ENCODE peak calls at places on chromosomes 6 and 20, in ten cellular contexts. One of them, this sample, is unnamed.

GRCh38 chr6:35449287-35449881 is 2.8 kb upstream of the FANCE start:
- DNase-seq in sigmoid colon: no peak
- DNase-seq in spleen: no peak
- DNase-seq in HepG2: peak; percentile 80
- DNase-seq in transverse colon: no peak
- DNase-seq in Panc1: no peak
- DNase-seq in GM12878: no peak
- DNase-seq in K562: peak; percentile 87
- DNase-seq in SK-N-SH: peak; percentile 85
- DNase-seq in breast epithelium: no peak
- DNase-seq in this sample: no peak

GRCh38 chr6:138809677-138810076 is 13.8 kb downstream of the ECT2L start:
- DNase-seq in sigmoid colon: no peak
- DNase-seq in spleen: no peak
- DNase-seq in HepG2: no peak
- DNase-seq in transverse colon: no peak
- DNase-seq in Panc1: no peak
- DNase-seq in GM12878: no peak
- DNase-seq in K562: no peak
- DNase-seq in SK-N-SH: no peak
- DNase-seq in breast epithelium: no peak
- DNase-seq in this sample: no peak

GRCh38 chr6:149318581-149319286 is 1.2 kb downstream of the TAB2 start:
- DNase-seq in sigmoid colon: no peak
- DNase-seq in spleen: no peak
- DNase-seq in HepG2: peak; percentile 21
- DNase-seq in transverse colon: peak; percentile 24
- DNase-seq in Panc1: no peak
- DNase-seq in GM12878: no peak
- DNase-seq in K562: no peak
- DNase-seq in SK-N-SH: peak; percentile 9
- DNase-seq in breast epithelium: no peak
- DNase-seq in this sample: no peak

GRCh38 chr6:15977050-15977449 is 151.8 kb upstream of the MYLIP start:
- DNase-seq in sigmoid colon: no peak
- DNase-seq in spleen: no peak
- DNase-seq in HepG2: peak; percentile 33
- DNase-seq in transverse colon: no peak
- DNase-seq in Panc1: no peak
- DNase-seq in GM12878: no peak
- DNase-seq in K562: peak; percentile 67
- DNase-seq in SK-N-SH: no peak
- DNase-seq in breast epithelium: no peak
- DNase-seq in this sample: no peak

GRCh38 chr6:12761376-12762115 is 45.0 kb downstream of the PHACTR1 start:
- DNase-seq in sigmoid colon: no peak
- DNase-seq in spleen: no peak
- DNase-seq in HepG2: no peak
- DNase-seq in transverse colon: no peak
- DNase-seq in Panc1: no peak
- DNase-seq in GM12878: no peak
- DNase-seq in K562: no peak
- DNase-seq in SK-N-SH: no peak
- DNase-seq in breast epithelium: no peak
- DNase-seq in this sample: no peak

GRCh38 chr6:125019873-125020272 is 57.6 kb downstream of the RNF217 start:
- DNase-seq in sigmoid colon: no peak
- DNase-seq in spleen: no peak
- DNase-seq in HepG2: no peak
- DNase-seq in transverse colon: no peak
- DNase-seq in Panc1: no peak
- DNase-seq in GM12878: no peak
- DNase-seq in K562: no peak
- DNase-seq in SK-N-SH: no peak
- DNase-seq in breast epithelium: no peak
- DNase-seq in this sample: no peak

GRCh38 chr20:59643616-59644061 is 39.3 kb downstream of the PHACTR3 start:
- DNase-seq in sigmoid colon: peak; percentile 35
- DNase-seq in spleen: peak; percentile 40
- DNase-seq in HepG2: no peak
- DNase-seq in transverse colon: no peak
- DNase-seq in Panc1: no peak
- DNase-seq in GM12878: no peak
- DNase-seq in K562: no peak
- DNase-seq in SK-N-SH: no peak
- DNase-seq in breast epithelium: no peak
- DNase-seq in this sample: peak; percentile 89

GRCh38 chr6:123009101-123009500 is 13.1 kb downstream of the CLVS2 start:
- DNase-seq in sigmoid colon: no peak
- DNase-seq in spleen: no peak
- DNase-seq in HepG2: no peak
- DNase-seq in transverse colon: no peak
- DNase-seq in Panc1: no peak
- DNase-seq in GM12878: no peak
- DNase-seq in K562: no peak
- DNase-seq in SK-N-SH: no peak
- DNase-seq in breast epithelium: no peak
- DNase-seq in this sample: no peak

GRCh38 chr6:110067837-110068591 is 89.9 kb downstream of the GPR6 start:
- DNase-seq in sigmoid colon: no peak
- DNase-seq in spleen: no peak
- DNase-seq in HepG2: no peak
- DNase-seq in transverse colon: no peak
- DNase-seq in Panc1: no peak
- DNase-seq in GM12878: no peak
- DNase-seq in K562: no peak
- DNase-seq in SK-N-SH: no peak
- DNase-seq in breast epithelium: no peak
- DNase-seq in this sample: peak; percentile 31

GRCh38 chr20:41138527-41139226 is 1.3 kb downstream of the PLCG1 start:
- DNase-seq in sigmoid colon: no peak
- DNase-seq in spleen: no peak
- DNase-seq in HepG2: peak; percentile 40
- DNase-seq in transverse colon: peak; percentile 31
- DNase-seq in Panc1: no peak
- DNase-seq in GM12878: no peak
- DNase-seq in K562: no peak
- DNase-seq in SK-N-SH: peak; percentile 34
- DNase-seq in breast epithelium: no peak
- DNase-seq in this sample: no peak

GRCh38 chr6:141988954-141989705 is 143.6 kb upstream of the GJE1 start:
- DNase-seq in sigmoid colon: no peak
- DNase-seq in spleen: no peak
- DNase-seq in HepG2: peak; percentile 65
- DNase-seq in transverse colon: no peak
- DNase-seq in Panc1: peak; percentile 69
- DNase-seq in GM12878: no peak
- DNase-seq in K562: peak; percentile 36
- DNase-seq in SK-N-SH: peak; percentile 27
- DNase-seq in breast epithelium: no peak
- DNase-seq in this sample: no peak

GRCh38 chr6:157162756-157163433 is 160.4 kb downstream of the TMEM242 start:
- DNase-seq in sigmoid colon: no peak
- DNase-seq in spleen: no peak
- DNase-seq in HepG2: no peak
- DNase-seq in transverse colon: no peak
- DNase-seq in Panc1: no peak
- DNase-seq in GM12878: no peak
- DNase-seq in K562: no peak
- DNase-seq in SK-N-SH: no peak
- DNase-seq in breast epithelium: no peak
- DNase-seq in this sample: no peak

GRCh38 chr6:42140051-42140450 is 2.4 kb downstream of the C6orf132 start:
- DNase-seq in sigmoid colon: no peak
- DNase-seq in spleen: peak; percentile 78
- DNase-seq in HepG2: no peak
- DNase-seq in transverse colon: peak; percentile 86
- DNase-seq in Panc1: no peak
- DNase-seq in GM12878: no peak
- DNase-seq in K562: no peak
- DNase-seq in SK-N-SH: no peak
- DNase-seq in breast epithelium: no peak
- DNase-seq in this sample: no peak

DNA sequence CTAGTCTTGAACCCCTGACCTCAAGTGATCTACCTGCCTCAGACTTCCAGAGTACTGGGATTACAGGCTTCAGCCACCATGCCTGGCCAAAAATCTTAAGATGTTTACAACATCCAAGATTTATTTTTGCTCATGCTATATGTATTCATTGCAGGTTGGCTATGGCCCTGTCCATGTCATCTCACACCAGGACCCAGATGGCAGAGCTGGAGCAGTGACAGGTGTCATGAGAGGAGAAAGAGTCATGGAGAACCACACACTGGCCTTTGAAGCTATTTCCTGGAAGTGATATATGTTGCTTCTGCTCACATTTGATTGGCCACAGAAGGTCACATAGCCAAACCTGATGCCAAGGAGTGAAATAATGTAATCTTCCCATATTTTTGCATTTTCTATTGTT is 13.8 kb upstream of the DDR1 start:
- DNase-seq in sigmoid colon: no peak
- DNase-seq in spleen: no peak
- DNase-seq in HepG2: no peak
- DNase-seq in transverse colon: no peak
- DNase-seq in Panc1: no peak
- DNase-seq in GM12878: no peak
- DNase-seq in K562: peak; percentile 3
- DNase-seq in SK-N-SH: no peak
- DNase-seq in breast epithelium: no peak
- DNase-seq in this sample: no peak
- H3K9me3 ChIP-seq in sigmoid colon: no peaks in the 10 kb centered on the region
- H3K9me3 ChIP-seq in spleen: peaks cover 6% of the 10 kb centered on the region
- H3K9me3 ChIP-seq in HepG2: peaks cover 16% of the 10 kb centered on the region
- H3K9me3 ChIP-seq in transverse colon: peaks cover 14% of the 10 kb centered on the region
- H3K9me3 ChIP-seq in Panc1: no peaks in the 10 kb centered on the region
- H3K9me3 ChIP-seq in GM12878: peaks cover 10% of the 10 kb centered on the region
- H3K9me3 ChIP-seq in K562: peaks cover 24% of the 10 kb centered on the region
- H3K9me3 ChIP-seq in SK-N-SH: peaks cover 6% of the 10 kb centered on the region
- H3K9me3 ChIP-seq in breast epithelium: peaks cover 14% of the 10 kb centered on the region
- H3K9me3 ChIP-seq in this sample: peaks cover 19% of the 10 kb centered on the region

GRCh38 chr6:17393335-17394191 is at the start of gene CAP2:
- DNase-seq in sigmoid colon: peak; percentile 93
- DNase-seq in spleen: no peak
- DNase-seq in HepG2: peak; percentile 65
- DNase-seq in transverse colon: peak; percentile 62
- DNase-seq in Panc1: no peak
- DNase-seq in GM12878: no peak
- DNase-seq in K562: no peak
- DNase-seq in SK-N-SH: peak; percentile 80
- DNase-seq in breast epithelium: peak; percentile 38
- DNase-seq in this sample: no peak
- TF ChIP-seq POLR2AphosphoS5 in sigmoid colon: peak; percentile 82
- TF ChIP-seq POLR2AphosphoS5 in spleen: no peak
- TF ChIP-seq POLR2AphosphoS5 in HepG2: peak; percentile 56
- TF ChIP-seq POLR2AphosphoS5 in transverse colon: peak; percentile 56
- TF ChIP-seq POLR2AphosphoS5 in Panc1: no peak
- TF ChIP-seq POLR2AphosphoS5 in GM12878: no peak
- TF ChIP-seq POLR2AphosphoS5 in K562: no peak
- TF ChIP-seq POLR2AphosphoS5 in SK-N-SH: no peak
- TF ChIP-seq POLR2AphosphoS5 in breast epithelium: no peak
- TF ChIP-seq POLR2AphosphoS5 in this sample: peak; percentile 73

DNA sequence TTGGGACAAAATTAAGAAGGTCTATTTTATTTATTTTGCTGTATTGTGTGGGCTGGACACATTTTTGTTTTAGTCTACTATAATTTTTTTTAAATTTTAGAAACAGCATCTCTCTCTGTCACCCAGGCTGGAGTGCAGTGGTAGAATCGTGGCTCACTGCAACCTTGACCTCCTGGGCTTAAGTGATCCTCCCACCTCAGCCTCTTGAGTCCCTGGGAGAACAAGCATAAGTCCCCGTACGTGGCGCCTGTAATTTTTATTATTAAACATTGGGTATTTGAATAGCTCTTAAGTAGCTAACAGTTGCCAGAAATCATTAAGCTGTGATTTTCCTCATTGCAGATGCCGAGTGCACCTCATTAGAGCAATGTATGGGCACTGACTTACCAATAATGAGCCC is 10.4 kb upstream of the MAS1 start:
- DNase-seq in sigmoid colon: no peak
- DNase-seq in spleen: no peak
- DNase-seq in HepG2: no peak
- DNase-seq in transverse colon: no peak
- DNase-seq in Panc1: no peak
- DNase-seq in GM12878: no peak
- DNase-seq in K562: no peak
- DNase-seq in SK-N-SH: no peak
- DNase-seq in breast epithelium: no peak
- DNase-seq in this sample: no peak
- H3K4me1 ChIP-seq in sigmoid colon: no peaks in the 10 kb centered on the region
- H3K4me1 ChIP-seq in spleen: no peaks in the 10 kb centered on the region
- H3K4me1 ChIP-seq in HepG2: peaks cover 10% of the 10 kb centered on the region
- H3K4me1 ChIP-seq in transverse colon: no peaks in the 10 kb centered on the region
- H3K4me1 ChIP-seq in Panc1: no peaks in the 10 kb centered on the region
- H3K4me1 ChIP-seq in GM12878: no peaks in the 10 kb centered on the region
- H3K4me1 ChIP-seq in K562: no peaks in the 10 kb centered on the region
- H3K4me1 ChIP-seq in SK-N-SH: no peaks in the 10 kb centered on the region
- H3K4me1 ChIP-seq in breast epithelium: no peaks in the 10 kb centered on the region
- H3K4me1 ChIP-seq in this sample: no peaks in the 10 kb centered on the region

DNA sequence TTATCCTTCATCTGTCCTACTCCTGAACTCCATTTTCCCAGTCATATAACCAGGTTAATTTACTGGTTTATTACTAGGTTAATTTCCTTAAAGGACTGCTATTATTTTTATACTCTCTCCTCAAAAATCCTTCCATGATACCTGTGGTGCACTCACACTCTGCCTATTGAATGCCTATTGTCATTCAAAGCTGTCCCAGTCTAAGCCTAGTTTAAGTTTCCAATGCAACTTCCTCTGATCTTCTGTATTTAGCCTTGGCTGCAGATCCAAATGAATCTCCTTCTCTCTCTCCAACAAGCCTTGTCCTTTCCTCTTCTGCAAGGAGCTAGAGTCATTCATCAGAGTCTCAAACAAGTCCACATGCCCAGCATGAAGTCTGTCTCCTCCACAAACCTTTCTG is 41.3 kb upstream of the ADGRF5 start:
- DNase-seq in sigmoid colon: no peak
- DNase-seq in spleen: no peak
- DNase-seq in HepG2: no peak
- DNase-seq in transverse colon: no peak
- DNase-seq in Panc1: no peak
- DNase-seq in GM12878: no peak
- DNase-seq in K562: no peak
- DNase-seq in SK-N-SH: no peak
- DNase-seq in breast epithelium: no peak
- DNase-seq in this sample: no peak
- H3K9me3 ChIP-seq in sigmoid colon: no peaks in the 10 kb centered on the region
- H3K9me3 ChIP-seq in spleen: no peaks in the 10 kb centered on the region
- H3K9me3 ChIP-seq in HepG2: no peaks in the 10 kb centered on the region
- H3K9me3 ChIP-seq in transverse colon: no peaks in the 10 kb centered on the region
- H3K9me3 ChIP-seq in Panc1: no peaks in the 10 kb centered on the region
- H3K9me3 ChIP-seq in GM12878: no peaks in the 10 kb centered on the region
- H3K9me3 ChIP-seq in K562: no peaks in the 10 kb centered on the region
- H3K9me3 ChIP-seq in SK-N-SH: no peaks in the 10 kb centered on the region
- H3K9me3 ChIP-seq in breast epithelium: no peaks in the 10 kb centered on the region
- H3K9me3 ChIP-seq in this sample: no peaks in the 10 kb centered on the region